ENCODE peak calls at places on chromosomes 1 and 21, in six cellular contexts. C, I, Z, X, S and H are unnamed samples.

GRCh38 chr1:118110580-118110979 is 74.4 kb downstream of the SPAG17 start:
- DNase-seq in X (no peak), I (no peak), C (peak; percentile 52), Z (no peak), S (no peak), H (no peak)

GRCh38 chr21:46189213-46189958 is 5.1 kb upstream of the SPATC1L start:
- DNase-seq in C (peak; percentile 45), I (no peak), X (no peak), Z (no peak), S (no peak), H (no peak)

GRCh38 chr1:59699227-59699847 is 115.4 kb upstream of the HOOK1 start:
- DNase-seq in S (no peak), Z (peak; percentile 25), C (peak; percentile 54), X (peak; percentile 28), I (no peak), H (no peak)

GRCh38 chr1:162367073-162367472 is 9.6 kb downstream of the SPATA46 start:
- DNase-seq in S (no peak), X (no peak), C (no peak), I (no peak), Z (no peak), H (no peak)

GRCh38 chr1:194469282-194469681 is 1282.9 kb upstream of the B3GALT2 start:
- DNase-seq in Z (no peak), C (no peak), S (no peak), I (no peak), X (no peak), H (no peak)

GRCh38 chr1:154714638-154715037 is 106.7 kb upstream of the ADAR start:
- DNase-seq in Z (peak; percentile 20), I (no peak), X (no peak), S (peak; percentile 60), C (peak; percentile 70), H (no peak)

GRCh38 chr21:34986561-34987533 is 62.3 kb downstream of the RUNX1 start:
- DNase-seq in S (no peak), X (peak; percentile 68), I (no peak), Z (no peak), C (peak; percentile 75), H (no peak)

GRCh38 chr1:19232526-19232851 is 18.8 kb downstream of the EMC1 start:
- DNase-seq in C (peak; percentile 38), Z (no peak), S (no peak), I (peak; percentile 29), X (no peak), H (no peak)

GRCh38 chr21:42554251-42554937 is 40.7 kb downstream of the SLC37A1 start:
- DNase-seq in I (no peak), S (peak; percentile 9), C (no peak), X (no peak), Z (no peak), H (no peak)

GRCh38 chr21:10521091-10521598 is at the start of gene TPTE:
- DNase-seq in I (no peak), Z (no peak), X (no peak), S (no peak), C (no peak), H (no peak)

GRCh38 chr1:99749948-99750347 is 16.5 kb downstream of the FRRS1 start:
- DNase-seq in I (no peak), C (no peak), Z (no peak), S (no peak), X (no peak), H (no peak)

GRCh38 chr21:16969636-16970035 is 543.2 kb upstream of the CXADR start:
- DNase-seq in Z (no peak), X (no peak), C (no peak), I (no peak), S (no peak), H (no peak)

GRCh38 chr1:243287652-243288051 is 31.8 kb downstream of the SDCCAG8 start:
- DNase-seq in I (no peak), C (peak; percentile 77), X (no peak), Z (no peak), S (no peak), H (no peak)

GRCh38 chr21:39911286-39911685 is 44.0 kb downstream of the PCP4 start:
- DNase-seq in C (no peak), Z (no peak), S (no peak), X (no peak), I (peak; percentile 28), H (no peak)

GRCh38 chr1:160432371-160432786 is 32.0 kb downstream of the VANGL2 start:
- DNase-seq in I (no peak), C (no peak), S (no peak), X (no peak), Z (no peak), H (no peak)

GRCh38 chr1:201354901-201355295 is 22.6 kb downstream of the TNNT2 start:
- DNase-seq in I (no peak), S (no peak), Z (no peak), X (no peak), C (no peak), H (no peak)

GRCh38 chr1:219206350-219206749 is 32.7 kb downstream of the LYPLAL1 start:
- DNase-seq in Z (no peak), I (no peak), S (no peak), X (no peak), C (no peak), H (no peak)

GRCh38 chr1:80417651-80418050 is 1383.1 kb upstream of the ADGRL2 start:
- DNase-seq in X (no peak), Z (no peak), I (no peak), C (peak; percentile 83), S (no peak), H (no peak)

GRCh38 chr1:178612261-178612660 is 99.4 kb downstream of the TEX35 start:
- DNase-seq in X (no peak), S (no peak), Z (no peak), I (no peak), C (peak; percentile 75), H (no peak)

GRCh38 chr1:25874209-25874608 is 1.3 kb downstream of the PAQR7 start:
- DNase-seq in Z (no peak), C (no peak), I (no peak), S (no peak), X (no peak), H (no peak)

GRCh38 chr1:20590313-20590777 is 1.4 kb downstream of the CDA start:
- DNase-seq in Z (no peak), I (no peak), X (no peak), C (peak; percentile 90), S (peak; percentile 69), H (no peak)

GRCh38 chr1:62398377-62398776 is 38.5 kb upstream of the USP1 start:
- DNase-seq in S (no peak), Z (no peak), I (peak; percentile 12), C (peak; percentile 77), X (no peak), H (no peak)

GRCh38 chr1:201465698-201466290 is 3.2 kb downstream of the PHLDA3 start:
- DNase-seq in I (no peak), C (no peak), Z (no peak), X (no peak), S (no peak), H (no peak)

GRCh38 chr1:112388436-112388835 is 7.6 kb upstream of the CTTNBP2NL start:
- DNase-seq in Z (no peak), I (no peak), X (no peak), S (no peak), C (peak; percentile 32), H (no peak)

GRCh38 chr1:199113265-199113869 is 474.5 kb downstream of the PTPRC start:
- DNase-seq in X (peak; percentile 65), C (peak; percentile 67), S (no peak), I (no peak), Z (peak; percentile 29), H (peak; percentile 38)

GRCh38 chr1:39105061-39105840 is 79.1 kb downstream of the NDUFS5 start:
- DNase-seq in C (peak; percentile 64), X (peak; percentile 64), Z (peak; percentile 82), I (peak; percentile 95), S (peak; percentile 77), H (peak; percentile 58)

GRCh38 chr1:20710450-20711284 is 7.1 kb downstream of the KIF17 start:
- DNase-seq in Z (no peak), I (no peak), X (no peak), C (no peak), S (no peak), H (no peak)

GRCh38 chr1:103948526-103948925 is 198.8 kb downstream of the AMY1C start:
- DNase-seq in X (no peak), I (no peak), Z (no peak), S (no peak), C (no peak), H (no peak)
- TF ChIP-seq CTCF in X (no peak), I (no peak), Z (peak; percentile 31), S (no peak), C (no peak), H (peak; percentile 64)

DNA sequence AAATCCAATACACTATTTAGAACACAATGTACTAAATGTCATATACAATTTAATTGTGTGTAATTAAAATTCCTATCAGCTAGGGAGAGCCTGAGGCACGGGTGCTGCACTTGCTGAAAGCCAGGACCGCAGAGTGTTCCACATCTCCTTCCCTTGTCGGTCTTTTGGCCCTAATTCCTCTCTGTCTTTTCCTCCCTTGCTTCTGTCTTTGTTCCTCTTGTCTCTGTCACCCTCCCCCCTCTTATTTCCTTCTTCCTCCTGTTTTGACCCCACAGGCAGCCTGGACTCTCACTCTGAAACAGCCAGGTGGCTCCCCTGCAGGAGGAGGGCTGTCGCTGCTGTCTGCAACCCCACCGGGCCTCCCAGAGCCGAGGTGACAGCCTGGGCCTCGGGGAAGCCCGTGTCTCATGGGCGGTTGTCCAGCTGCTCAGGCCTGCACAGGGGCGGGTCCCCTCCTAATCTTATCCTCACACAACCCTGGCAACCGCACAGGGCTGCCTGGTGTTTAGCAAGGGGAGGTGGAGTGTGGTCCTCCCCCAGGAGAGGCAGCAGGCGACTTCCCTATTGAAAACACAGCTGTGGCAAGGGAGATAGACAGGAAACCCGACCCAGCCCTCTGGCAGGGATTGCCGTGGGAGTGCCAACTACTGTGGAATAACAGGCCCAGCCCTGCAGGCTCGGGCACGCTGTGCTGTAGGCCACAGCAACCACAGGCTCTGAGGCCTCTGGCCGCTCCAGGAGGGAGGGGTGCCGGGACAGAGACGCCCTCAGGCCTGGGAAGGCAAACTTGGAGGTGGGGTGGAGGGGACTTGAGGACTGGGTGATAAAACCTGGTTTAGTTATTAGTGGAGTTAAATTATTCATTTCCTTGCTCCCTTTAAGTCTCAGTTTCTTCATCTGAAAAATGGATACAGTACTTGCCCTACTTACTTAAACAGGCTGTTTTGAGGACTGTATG is 68.8 kb upstream of the WDR26 start:
- DNase-seq in X (no peak), S (peak; percentile 93), Z (peak; percentile 55), C (peak; percentile 92), I (peak; percentile 97), H (peak; percentile 40)
- TF ChIP-seq CTCF in X (no peak), S (peak; percentile 7), Z (peak; percentile 7), C (peak; percentile 15), I (no peak), H (peak; percentile 34)

GRCh38 chr1:6414443-6414844 is 5.3 kb downstream of the HES2 start:
- DNase-seq in C (peak; percentile 41), S (no peak), Z (no peak), I (no peak), X (peak; percentile 37), H (no peak)
- TF ChIP-seq CTCF in C (peak; percentile 61), S (no peak), Z (peak; percentile 53), I (no peak), X (no peak), H (peak; percentile 68)

GRCh38 chr1:10980094-10980577 is 32.3 kb upstream of the TARDBP start:
- DNase-seq in Z (peak; percentile 68), I (peak; percentile 93), C (peak; percentile 93), S (peak; percentile 75), X (no peak), H (peak; percentile 63)
- TF ChIP-seq CTCF in Z (no peak), I (no peak), C (peak; percentile 39), S (peak; percentile 28), X (no peak), H (peak; percentile 56)